ENCODE peak calls at places on chromosomes 2 and 18, in six cellular contexts. One of them, this sample, is unnamed.

GRCh38 chr2:203022751-203023150 is 8.1 kb downstream of the NBEAL1 start:
- DNase-seq in HepG2: no peak
- DNase-seq in H1: no peak
- DNase-seq in GM12878: no peak
- DNase-seq in SK-N-SH: no peak
- DNase-seq in K562: no peak
- DNase-seq in this sample: no peak

GRCh38 chr2:42012651-42013050 is 35.2 kb upstream of the PKDCC start:
- DNase-seq in GM12878: no peak
- DNase-seq in SK-N-SH: no peak
- DNase-seq in K562: no peak
- DNase-seq in H1: no peak
- DNase-seq in HepG2: no peak
- DNase-seq in this sample: no peak

GRCh38 chr2:234969329-234970157 is 17.7 kb downstream of the SH3BP4 start:
- DNase-seq in HepG2: no peak
- DNase-seq in GM12878: no peak
- DNase-seq in SK-N-SH: peak; percentile 54
- DNase-seq in H1: no peak
- DNase-seq in K562: no peak
- DNase-seq in this sample: no peak

GRCh38 chr2:206727287-206727686 is 9.1 kb upstream of the DYTN start:
- DNase-seq in HepG2: no peak
- DNase-seq in SK-N-SH: no peak
- DNase-seq in K562: no peak
- DNase-seq in GM12878: no peak
- DNase-seq in H1: no peak
- DNase-seq in this sample: no peak

GRCh38 chr2:120014231-120014990 is 1.5 kb downstream of the EPB41L5 start:
- DNase-seq in H1: no peak
- DNase-seq in K562: no peak
- DNase-seq in GM12878: no peak
- DNase-seq in SK-N-SH: peak; percentile 33
- DNase-seq in HepG2: no peak
- DNase-seq in this sample: no peak

GRCh38 chr2:216916956-216917650 is 57.2 kb upstream of the TNP1 start:
- DNase-seq in SK-N-SH: no peak
- DNase-seq in HepG2: no peak
- DNase-seq in H1: no peak
- DNase-seq in K562: no peak
- DNase-seq in GM12878: no peak
- DNase-seq in this sample: no peak

GRCh38 chr2:85753525-85754312 is at the start of gene ATOH8:
- DNase-seq in H1: peak; percentile 19
- DNase-seq in SK-N-SH: peak; percentile 78
- DNase-seq in HepG2: peak; percentile 67
- DNase-seq in GM12878: no peak
- DNase-seq in K562: peak; percentile 49
- DNase-seq in this sample: peak; percentile 75

GRCh38 chr2:9818097-9818496 is 25.2 kb upstream of the TAF1B start:
- DNase-seq in K562: no peak
- DNase-seq in H1: no peak
- DNase-seq in SK-N-SH: no peak
- DNase-seq in HepG2: no peak
- DNase-seq in GM12878: no peak
- DNase-seq in this sample: no peak

GRCh38 chr2:40192864-40193669 is 258.8 kb downstream of the SLC8A1 start:
- DNase-seq in K562: no peak
- DNase-seq in HepG2: no peak
- DNase-seq in SK-N-SH: no peak
- DNase-seq in GM12878: no peak
- DNase-seq in H1: no peak
- DNase-seq in this sample: peak; percentile 17

GRCh38 chr2:241087420-241088268 is 14.4 kb downstream of the MTERF4 start:
- DNase-seq in HepG2: no peak
- DNase-seq in GM12878: peak; percentile 78
- DNase-seq in K562: no peak
- DNase-seq in H1: no peak
- DNase-seq in SK-N-SH: no peak
- DNase-seq in this sample: no peak

GRCh38 chr2:230090978-230091377 is 22.3 kb upstream of the SLC16A14 start:
- DNase-seq in HepG2: no peak
- DNase-seq in H1: no peak
- DNase-seq in GM12878: no peak
- DNase-seq in K562: no peak
- DNase-seq in SK-N-SH: no peak
- DNase-seq in this sample: no peak

DNA sequence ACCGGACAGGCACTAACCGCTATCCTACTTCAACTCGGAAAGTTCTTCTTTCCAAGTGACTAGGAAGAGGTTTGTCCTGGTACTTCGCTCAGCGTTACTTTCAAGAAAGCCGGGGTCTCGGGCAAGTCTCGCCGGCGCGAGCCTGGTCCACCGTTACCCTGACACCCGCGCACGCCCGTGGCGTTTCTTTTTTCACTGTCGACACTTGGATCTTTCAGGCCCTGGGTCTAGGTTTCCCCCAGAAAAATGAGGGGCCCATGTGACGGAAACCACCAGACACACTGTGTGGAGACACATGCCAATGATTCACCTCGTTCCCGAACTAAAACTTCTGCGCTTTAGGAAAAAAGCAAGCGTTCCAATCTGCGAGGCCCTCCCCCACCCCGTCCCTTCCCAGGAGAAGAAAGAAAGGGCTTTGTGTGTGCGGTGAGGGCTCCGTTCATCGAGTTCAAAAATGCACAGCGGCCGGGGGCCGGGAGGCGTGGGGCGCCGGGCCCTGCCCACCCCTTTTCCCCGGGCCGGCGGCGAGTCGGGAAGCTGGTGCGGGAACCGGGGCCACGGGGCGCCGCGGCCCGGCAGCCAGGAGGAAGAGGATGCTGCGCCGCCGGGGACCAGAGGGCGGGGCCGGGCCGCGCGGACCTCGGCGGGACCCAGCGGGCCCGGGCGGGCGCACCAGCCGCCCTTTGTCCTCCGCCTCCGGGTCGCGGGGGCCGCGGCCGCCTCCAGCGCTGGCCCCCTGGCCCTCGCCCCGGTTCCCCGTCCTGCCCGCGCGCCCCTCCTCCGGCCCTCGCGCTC is 2.6 kb downstream of the ZNF521 start:
- DNase-seq in HepG2: no peak
- DNase-seq in H1: no peak
- DNase-seq in K562: no peak
- DNase-seq in GM12878: no peak
- DNase-seq in SK-N-SH: peak; percentile 69
- DNase-seq in this sample: no peak
- H3K27ac ChIP-seq in HepG2: no peak overlapping the region
- H3K27ac ChIP-seq in H1: peak overlapping the region; percentile 14
- H3K27ac ChIP-seq in K562: no peak overlapping the region
- H3K27ac ChIP-seq in GM12878: no peak overlapping the region
- H3K27ac ChIP-seq in SK-N-SH: peak overlapping the region; percentile 47
- H3K27ac ChIP-seq in this sample: no peak overlapping the region

DNA sequence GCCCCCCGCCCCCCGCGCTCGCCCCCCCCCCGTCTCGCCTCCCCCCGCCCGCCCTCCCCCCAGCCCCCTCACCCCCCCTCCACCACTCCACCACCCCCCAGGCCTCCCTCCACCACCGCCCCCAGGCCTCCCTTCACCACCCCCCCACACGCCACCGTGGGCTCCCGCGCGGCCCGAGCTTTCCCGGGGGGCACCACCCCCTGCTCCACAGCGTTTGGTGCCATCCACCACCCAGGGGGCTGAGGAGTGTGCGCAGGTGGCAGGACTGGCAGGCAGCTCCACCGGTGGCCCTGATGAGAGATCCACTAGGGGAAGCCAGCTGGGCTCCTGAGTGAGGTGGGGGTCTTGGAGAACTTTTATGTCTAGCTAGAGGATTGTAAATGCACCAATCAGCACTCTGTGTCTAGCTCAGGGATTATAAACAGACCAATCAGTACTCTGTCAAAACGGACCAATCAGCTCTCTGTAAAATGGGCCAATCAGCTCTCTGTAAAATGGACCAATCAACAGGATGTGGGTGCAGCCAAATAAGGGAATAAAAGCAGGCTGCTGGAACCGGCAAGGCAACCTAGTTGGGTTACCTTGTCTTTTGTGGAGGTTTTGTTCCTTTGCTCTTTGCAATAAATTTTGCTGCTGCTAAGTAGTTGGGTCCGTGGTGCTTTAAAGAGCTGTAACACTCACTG is 43.0 kb upstream of the ITSN2 start:
- DNase-seq in GM12878: no peak
- DNase-seq in SK-N-SH: no peak
- DNase-seq in HepG2: no peak
- DNase-seq in K562: no peak
- DNase-seq in H1: no peak
- DNase-seq in this sample: no peak
- TF ChIP-seq GABPA in GM12878: no peak
- TF ChIP-seq GABPA in SK-N-SH: no peak
- TF ChIP-seq GABPA in HepG2: no peak
- TF ChIP-seq GABPA in K562: no peak
- TF ChIP-seq GABPA in H1: no peak
- TF ChIP-seq GABPA in this sample: no peak

GRCh38 chr18:57002627-57003026 is 144.3 kb upstream of the BOD1L2 start:
- DNase-seq in GM12878: no peak
- DNase-seq in K562: no peak
- DNase-seq in H1: no peak
- DNase-seq in SK-N-SH: no peak
- DNase-seq in HepG2: peak; percentile 15
- DNase-seq in this sample: no peak
- TF ChIP-seq POLR2AphosphoS5 in GM12878: no peak
- TF ChIP-seq POLR2AphosphoS5 in K562: no peak
- TF ChIP-seq POLR2AphosphoS5 in H1: no peak
- TF ChIP-seq POLR2AphosphoS5 in SK-N-SH: no peak
- TF ChIP-seq POLR2AphosphoS5 in HepG2: no peak
- TF ChIP-seq POLR2AphosphoS5 in this sample: no peak

GRCh38 chr2:4662161-4662779 is 958.9 kb downstream of the DCDC2C start:
- DNase-seq in SK-N-SH: no peak
- DNase-seq in H1: no peak
- DNase-seq in GM12878: no peak
- DNase-seq in K562: no peak
- DNase-seq in HepG2: no peak
- DNase-seq in this sample: no peak
- H3K27ac ChIP-seq in SK-N-SH: no peak overlapping the region
- H3K27ac ChIP-seq in H1: no peak overlapping the region
- H3K27ac ChIP-seq in GM12878: no peak overlapping the region
- H3K27ac ChIP-seq in K562: no peak overlapping the region
- H3K27ac ChIP-seq in HepG2: no peak overlapping the region
- H3K27ac ChIP-seq in this sample: no peak overlapping the region

DNA sequence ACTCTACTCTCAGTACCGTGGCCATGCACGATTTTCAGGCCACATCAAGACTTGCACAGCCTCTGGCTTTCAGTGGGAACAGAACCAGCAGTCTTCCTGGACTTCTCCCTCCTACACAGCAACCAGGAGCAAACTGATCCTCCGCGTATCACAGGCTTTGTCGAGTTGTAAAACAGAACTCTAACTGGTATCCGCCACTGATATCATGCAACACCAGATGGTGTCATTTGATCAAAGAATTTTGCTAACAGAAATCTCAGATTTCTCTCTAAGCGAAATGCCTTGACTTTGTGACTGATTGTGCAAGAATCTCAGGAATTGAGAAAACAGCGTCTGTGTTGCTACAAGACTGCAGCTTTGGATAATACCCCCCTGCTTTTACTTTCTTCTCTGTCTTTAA is 85.7 kb downstream of the COPS8 start:
- DNase-seq in H1: no peak
- DNase-seq in SK-N-SH: no peak
- DNase-seq in HepG2: no peak
- DNase-seq in K562: no peak
- DNase-seq in GM12878: no peak
- DNase-seq in this sample: no peak
- TF ChIP-seq GABPA in H1: no peak
- TF ChIP-seq GABPA in SK-N-SH: no peak
- TF ChIP-seq GABPA in HepG2: no peak
- TF ChIP-seq GABPA in K562: no peak
- TF ChIP-seq GABPA in GM12878: no peak
- TF ChIP-seq GABPA in this sample: no peak

GRCh38 chr18:72826736-72827135 is 41.1 kb downstream of the NETO1 start:
- DNase-seq in HepG2: no peak
- DNase-seq in H1: no peak
- DNase-seq in SK-N-SH: peak; percentile 2
- DNase-seq in GM12878: no peak
- DNase-seq in K562: no peak
- DNase-seq in this sample: no peak

GRCh38 chr18:72833471-72833870 is 34.3 kb downstream of the NETO1 start:
- DNase-seq in SK-N-SH: no peak
- DNase-seq in HepG2: no peak
- DNase-seq in H1: no peak
- DNase-seq in GM12878: no peak
- DNase-seq in K562: no peak
- DNase-seq in this sample: no peak

GRCh38 chr18:72830109-72830508 is 37.7 kb downstream of the NETO1 start:
- DNase-seq in HepG2: no peak
- DNase-seq in K562: no peak
- DNase-seq in SK-N-SH: no peak
- DNase-seq in GM12878: no peak
- DNase-seq in H1: no peak
- DNase-seq in this sample: no peak

GRCh38 chr18:72823345-72823744 is 44.4 kb downstream of the NETO1 start:
- DNase-seq in H1: no peak
- DNase-seq in SK-N-SH: no peak
- DNase-seq in GM12878: no peak
- DNase-seq in HepG2: no peak
- DNase-seq in K562: no peak
- DNase-seq in this sample: no peak

GRCh38 chr18:72828601-72829000 is 39.2 kb downstream of the NETO1 start:
- DNase-seq in HepG2: no peak
- DNase-seq in H1: no peak
- DNase-seq in GM12878: no peak
- DNase-seq in K562: no peak
- DNase-seq in SK-N-SH: no peak
- DNase-seq in this sample: no peak
- TF ChIP-seq POLR2AphosphoS5 in HepG2: no peak
- TF ChIP-seq POLR2AphosphoS5 in H1: no peak
- TF ChIP-seq POLR2AphosphoS5 in GM12878: no peak
- TF ChIP-seq POLR2AphosphoS5 in K562: no peak
- TF ChIP-seq POLR2AphosphoS5 in SK-N-SH: no peak
- TF ChIP-seq POLR2AphosphoS5 in this sample: no peak

GRCh38 chr2:219443016-219443696 is 8.5 kb downstream of the SPEG start:
- DNase-seq in H1: no peak
- DNase-seq in GM12878: no peak
- DNase-seq in K562: no peak
- DNase-seq in HepG2: no peak
- DNase-seq in SK-N-SH: no peak
- DNase-seq in this sample: no peak
- H3K27ac ChIP-seq in H1: no peak overlapping the region
- H3K27ac ChIP-seq in GM12878: no peak overlapping the region
- H3K27ac ChIP-seq in K562: no peak overlapping the region
- H3K27ac ChIP-seq in HepG2: no peak overlapping the region
- H3K27ac ChIP-seq in SK-N-SH: no peak overlapping the region
- H3K27ac ChIP-seq in this sample: no peak overlapping the region

This sample was measured in HL-60.